ENCODE peak calls at places on chromosomes 1 and 21, in eight cellular contexts. One of them, this sample, is unnamed.

GRCh38 chr1:58402444-58402843 is 144.1 kb downstream of the OMA1 start:
- DNase-seq in EL: peak; percentile 69
- DNase-seq in thyroid gland: no peak
- DNase-seq in activated T-helper 1 cell treated with Interleukin-2 at 50 U/mL for 16 hours: no peak
- DNase-seq in left lung: no peak
- DNase-seq in anterior cingulate cortex: no peak
- DNase-seq in Right ventricle myocardium superior: no peak
- DNase-seq in heart left ventricle: no peak
- DNase-seq in this sample: no peak

GRCh38 chr1:192852001-192852400 is 43.2 kb downstream of the RGS2 start:
- DNase-seq in thyroid gland: no peak
- DNase-seq in Right ventricle myocardium superior: no peak
- DNase-seq in EL: no peak
- DNase-seq in activated T-helper 1 cell treated with Interleukin-2 at 50 U/mL for 16 hours: no peak
- DNase-seq in heart left ventricle: no peak
- DNase-seq in left lung: no peak
- DNase-seq in anterior cingulate cortex: no peak
- DNase-seq in this sample: no peak

GRCh38 chr1:101288491-101288944 is 51.7 kb downstream of the S1PR1 start:
- DNase-seq in heart left ventricle: peak; percentile 40
- DNase-seq in left lung: peak; percentile 49
- DNase-seq in EL: peak; percentile 92
- DNase-seq in anterior cingulate cortex: no peak
- DNase-seq in thyroid gland: peak; percentile 52
- DNase-seq in Right ventricle myocardium superior: no peak
- DNase-seq in activated T-helper 1 cell treated with Interleukin-2 at 50 U/mL for 16 hours: peak; percentile 41
- DNase-seq in this sample: peak; percentile 95

GRCh38 chr1:151832318-151832984 is 849 bp upstream of the RORC start:
- DNase-seq in thyroid gland: peak; percentile 99
- DNase-seq in EL: no peak
- DNase-seq in heart left ventricle: peak; percentile 88
- DNase-seq in activated T-helper 1 cell treated with Interleukin-2 at 50 U/mL for 16 hours: no peak
- DNase-seq in Right ventricle myocardium superior: peak; percentile 89
- DNase-seq in left lung: peak; percentile 84
- DNase-seq in anterior cingulate cortex: no peak
- DNase-seq in this sample: peak; percentile 64

GRCh38 chr1:165900576-165901380 is 73.4 kb downstream of the UCK2 start:
- DNase-seq in heart left ventricle: no peak
- DNase-seq in Right ventricle myocardium superior: no peak
- DNase-seq in anterior cingulate cortex: no peak
- DNase-seq in left lung: no peak
- DNase-seq in activated T-helper 1 cell treated with Interleukin-2 at 50 U/mL for 16 hours: no peak
- DNase-seq in thyroid gland: peak; percentile 92
- DNase-seq in EL: no peak
- DNase-seq in this sample: peak; percentile 46

GRCh38 chr1:1072299-1072848 is 1.7 kb downstream of the RNF223 start:
- DNase-seq in thyroid gland: no peak
- DNase-seq in EL: no peak
- DNase-seq in left lung: no peak
- DNase-seq in heart left ventricle: no peak
- DNase-seq in Right ventricle myocardium superior: no peak
- DNase-seq in anterior cingulate cortex: no peak
- DNase-seq in activated T-helper 1 cell treated with Interleukin-2 at 50 U/mL for 16 hours: no peak
- DNase-seq in this sample: no peak

GRCh38 chr21:26806734-26807372 is 38.4 kb downstream of the ADAMTS1 start:
- DNase-seq in activated T-helper 1 cell treated with Interleukin-2 at 50 U/mL for 16 hours: no peak
- DNase-seq in heart left ventricle: no peak
- DNase-seq in left lung: no peak
- DNase-seq in Right ventricle myocardium superior: no peak
- DNase-seq in anterior cingulate cortex: no peak
- DNase-seq in thyroid gland: no peak
- DNase-seq in EL: peak; percentile 62
- DNase-seq in this sample: no peak

GRCh38 chr1:197619008-197619640 is 156.2 kb downstream of the DENND1B start:
- DNase-seq in left lung: no peak
- DNase-seq in heart left ventricle: no peak
- DNase-seq in anterior cingulate cortex: no peak
- DNase-seq in EL: peak; percentile 31
- DNase-seq in Right ventricle myocardium superior: no peak
- DNase-seq in activated T-helper 1 cell treated with Interleukin-2 at 50 U/mL for 16 hours: no peak
- DNase-seq in thyroid gland: no peak
- DNase-seq in this sample: peak; percentile 38

GRCh38 chr1:59063501-59063900 is 233.4 kb upstream of the FGGY start:
- DNase-seq in activated T-helper 1 cell treated with Interleukin-2 at 50 U/mL for 16 hours: no peak
- DNase-seq in heart left ventricle: no peak
- DNase-seq in EL: no peak
- DNase-seq in Right ventricle myocardium superior: no peak
- DNase-seq in thyroid gland: no peak
- DNase-seq in left lung: no peak
- DNase-seq in anterior cingulate cortex: no peak
- DNase-seq in this sample: no peak

GRCh38 chr1:67431156-67431765 is 1.1 kb upstream of the SERBP1 start:
- DNase-seq in left lung: no peak
- DNase-seq in EL: no peak
- DNase-seq in heart left ventricle: no peak
- DNase-seq in anterior cingulate cortex: no peak
- DNase-seq in thyroid gland: no peak
- DNase-seq in activated T-helper 1 cell treated with Interleukin-2 at 50 U/mL for 16 hours: no peak
- DNase-seq in Right ventricle myocardium superior: no peak
- DNase-seq in this sample: no peak

GRCh38 chr1:244356371-244356770 is 95.3 kb downstream of the ADSS2 start:
- DNase-seq in left lung: no peak
- DNase-seq in activated T-helper 1 cell treated with Interleukin-2 at 50 U/mL for 16 hours: no peak
- DNase-seq in heart left ventricle: no peak
- DNase-seq in anterior cingulate cortex: no peak
- DNase-seq in Right ventricle myocardium superior: no peak
- DNase-seq in thyroid gland: no peak
- DNase-seq in EL: no peak
- DNase-seq in this sample: no peak

GRCh38 chr1:115495603-115496002 is 146.2 kb upstream of the VANGL1 start:
- DNase-seq in activated T-helper 1 cell treated with Interleukin-2 at 50 U/mL for 16 hours: no peak
- DNase-seq in heart left ventricle: no peak
- DNase-seq in Right ventricle myocardium superior: no peak
- DNase-seq in EL: peak; percentile 95
- DNase-seq in thyroid gland: no peak
- DNase-seq in left lung: no peak
- DNase-seq in anterior cingulate cortex: no peak
- DNase-seq in this sample: peak; percentile 77

GRCh38 chr1:247118946-247119446 is 14.8 kb upstream of the ZNF669 start:
- DNase-seq in thyroid gland: no peak
- DNase-seq in Right ventricle myocardium superior: no peak
- DNase-seq in anterior cingulate cortex: no peak
- DNase-seq in EL: no peak
- DNase-seq in heart left ventricle: no peak
- DNase-seq in left lung: no peak
- DNase-seq in activated T-helper 1 cell treated with Interleukin-2 at 50 U/mL for 16 hours: no peak
- DNase-seq in this sample: peak; percentile 11

GRCh38 chr1:4267381-4268261 is 367.5 kb upstream of the C1orf174 start:
- DNase-seq in Right ventricle myocardium superior: no peak
- DNase-seq in EL: no peak
- DNase-seq in thyroid gland: no peak
- DNase-seq in left lung: no peak
- DNase-seq in activated T-helper 1 cell treated with Interleukin-2 at 50 U/mL for 16 hours: no peak
- DNase-seq in heart left ventricle: no peak
- DNase-seq in anterior cingulate cortex: no peak
- DNase-seq in this sample: no peak

GRCh38 chr1:233025156-233025555 is 74.7 kb downstream of the NTPCR start:
- DNase-seq in Right ventricle myocardium superior: peak; percentile 55
- DNase-seq in left lung: peak; percentile 38
- DNase-seq in thyroid gland: peak; percentile 34
- DNase-seq in activated T-helper 1 cell treated with Interleukin-2 at 50 U/mL for 16 hours: no peak
- DNase-seq in heart left ventricle: peak; percentile 42
- DNase-seq in anterior cingulate cortex: no peak
- DNase-seq in EL: peak; percentile 30
- DNase-seq in this sample: peak; percentile 56

GRCh38 chr1:10530756-10531155 is 56.0 kb downstream of the PEX14 start:
- DNase-seq in Right ventricle myocardium superior: no peak
- DNase-seq in heart left ventricle: no peak
- DNase-seq in activated T-helper 1 cell treated with Interleukin-2 at 50 U/mL for 16 hours: no peak
- DNase-seq in anterior cingulate cortex: no peak
- DNase-seq in left lung: no peak
- DNase-seq in thyroid gland: no peak
- DNase-seq in EL: peak; percentile 71
- DNase-seq in this sample: peak; percentile 93

GRCh38 chr1:151479462-151479861 is 20.2 kb upstream of the POGZ start:
- DNase-seq in EL: peak; percentile 80
- DNase-seq in Right ventricle myocardium superior: no peak
- DNase-seq in thyroid gland: no peak
- DNase-seq in left lung: no peak
- DNase-seq in anterior cingulate cortex: no peak
- DNase-seq in activated T-helper 1 cell treated with Interleukin-2 at 50 U/mL for 16 hours: no peak
- DNase-seq in heart left ventricle: no peak
- DNase-seq in this sample: no peak

GRCh38 chr1:243268284-243268653 is 12.4 kb downstream of the SDCCAG8 start:
- DNase-seq in thyroid gland: no peak
- DNase-seq in anterior cingulate cortex: no peak
- DNase-seq in activated T-helper 1 cell treated with Interleukin-2 at 50 U/mL for 16 hours: no peak
- DNase-seq in Right ventricle myocardium superior: no peak
- DNase-seq in EL: peak; percentile 93
- DNase-seq in left lung: no peak
- DNase-seq in heart left ventricle: no peak
- DNase-seq in this sample: peak; percentile 68

This sample was measured in astrocyte of the hippocampus.